ENCODE peak calls at places on chromosomes 2 and 18, in four cellular contexts. One of them, this sample, is unnamed.

GRCh38 chr18:35248429-35248828 is 7.6 kb downstream of the ZNF397 start:
- DNase-seq in choroid plexus epithelial cell: no peak
- DNase-seq in fibroblast of mammary gland: no peak
- DNase-seq in fibroblast of lung: no peak
- DNase-seq in this sample: no peak

GRCh38 chr2:31426096-31426495 is 11.6 kb upstream of the XDH start:
- DNase-seq in choroid plexus epithelial cell: no peak
- DNase-seq in fibroblast of mammary gland: no peak
- DNase-seq in fibroblast of lung: no peak
- DNase-seq in this sample: no peak

GRCh38 chr2:144683955-144684354 is 164.0 kb upstream of the ZEB2 start:
- DNase-seq in choroid plexus epithelial cell: no peak
- DNase-seq in fibroblast of mammary gland: no peak
- DNase-seq in fibroblast of lung: no peak
- DNase-seq in this sample: no peak

GRCh38 chr18:54261894-54262293 is 7.4 kb upstream of the POLI start:
- DNase-seq in choroid plexus epithelial cell: no peak
- DNase-seq in fibroblast of mammary gland: no peak
- DNase-seq in fibroblast of lung: no peak
- DNase-seq in this sample: no peak

GRCh38 chr2:30276455-30276911 is 45.1 kb downstream of the LBH start:
- DNase-seq in choroid plexus epithelial cell: no peak
- DNase-seq in fibroblast of mammary gland: no peak
- DNase-seq in fibroblast of lung: no peak
- DNase-seq in this sample: no peak

GRCh38 chr2:207113403-207113802 is 52.3 kb downstream of the KLF7 start:
- DNase-seq in choroid plexus epithelial cell: no peak
- DNase-seq in fibroblast of mammary gland: no peak
- DNase-seq in fibroblast of lung: no peak
- DNase-seq in this sample: no peak

GRCh38 chr2:27992787-27993747 is 102.5 kb downstream of the BABAM2 start:
- DNase-seq in choroid plexus epithelial cell: peak
- DNase-seq in fibroblast of mammary gland: peak
- DNase-seq in fibroblast of lung: peak
- DNase-seq in this sample: peak

GRCh38 chr18:41690332-41691110 is 264.5 kb upstream of the PIK3C3 start:
- DNase-seq in choroid plexus epithelial cell: peak
- DNase-seq in fibroblast of mammary gland: no peak
- DNase-seq in fibroblast of lung: peak
- DNase-seq in this sample: no peak

GRCh38 chr18:1573732-1574131 is 669.1 kb downstream of the ADCYAP1 start:
- DNase-seq in choroid plexus epithelial cell: no peak
- DNase-seq in fibroblast of mammary gland: no peak
- DNase-seq in fibroblast of lung: no peak
- DNase-seq in this sample: no peak

GRCh38 chr2:32553829-32554432 is 73.9 kb upstream of the TTC27 start:
- DNase-seq in choroid plexus epithelial cell: peak
- DNase-seq in fibroblast of mammary gland: peak
- DNase-seq in fibroblast of lung: peak
- DNase-seq in this sample: peak

GRCh38 chr2:208253518-208254117 is 1.3 kb downstream of the IDH1 start:
- DNase-seq in choroid plexus epithelial cell: no peak
- DNase-seq in fibroblast of mammary gland: no peak
- DNase-seq in fibroblast of lung: no peak
- DNase-seq in this sample: no peak

GRCh38 chr2:72141032-72141645 is 6.5 kb downstream of the CYP26B1 start:
- DNase-seq in choroid plexus epithelial cell: no peak
- DNase-seq in fibroblast of mammary gland: no peak
- DNase-seq in fibroblast of lung: no peak
- DNase-seq in this sample: no peak

GRCh38 chr2:21939961-21940360 is 816.2 kb downstream of the TDRD15 start:
- DNase-seq in choroid plexus epithelial cell: peak
- DNase-seq in fibroblast of mammary gland: no peak
- DNase-seq in fibroblast of lung: peak
- DNase-seq in this sample: no peak

GRCh38 chr18:59228361-59228760 is 8.4 kb downstream of the GRP start:
- DNase-seq in choroid plexus epithelial cell: peak
- DNase-seq in fibroblast of mammary gland: peak
- DNase-seq in fibroblast of lung: no peak
- DNase-seq in this sample: no peak

GRCh38 chr2:128791120-128791982 is 472.7 kb upstream of the HS6ST1 start:
- DNase-seq in choroid plexus epithelial cell: peak
- DNase-seq in fibroblast of mammary gland: no peak
- DNase-seq in fibroblast of lung: no peak
- DNase-seq in this sample: no peak

GRCh38 chr2:85830645-85831044 is 58.1 kb downstream of the ST3GAL5 start:
- DNase-seq in choroid plexus epithelial cell: peak
- DNase-seq in fibroblast of mammary gland: no peak
- DNase-seq in fibroblast of lung: no peak
- DNase-seq in this sample: no peak

GRCh38 chr2:190628651-190629378 is 20.1 kb upstream of the NAB1 start:
- DNase-seq in choroid plexus epithelial cell: no peak
- DNase-seq in fibroblast of mammary gland: no peak
- DNase-seq in fibroblast of lung: no peak
- DNase-seq in this sample: no peak

GRCh38 chr2:53253244-53253643 is 514.4 kb upstream of the CHAC2 start:
- DNase-seq in choroid plexus epithelial cell: no peak
- DNase-seq in fibroblast of mammary gland: no peak
- DNase-seq in fibroblast of lung: no peak
- DNase-seq in this sample: no peak